ENCODE peak calls at places on chromosomes 12 and 14, in five cellular contexts. F is pancreas, Z is ovary, N is mammary epithelial cell, J is body of pancreas. E is an unnamed sample. For H3K9me3, the result is how much of the 10 kb centered on the place peaks cover.

GRCh38 chr12:111180830-111181726 is 187.8 kb downstream of the PHETA1 start:
- DNase-seq in J (peak), F (no peak), Z (peak), N (no peak), E (peak)

GRCh38 chr14:90521930-90522483 is 125.2 kb downstream of the CALM1 start:
- DNase-seq in N (no peak), Z (no peak), J (no peak), F (no peak), E (no peak)

GRCh38 chr12:43973993-43974392 is 138.1 kb downstream of the TMEM117 start:
- DNase-seq in Z (no peak), J (no peak), F (no peak), N (no peak), E (no peak)

GRCh38 chr14:70640938-70641547 is 673 bp upstream of the TTC9 start:
- DNase-seq in F (no peak), Z (no peak), N (peak), J (peak), E (peak)

GRCh38 chr12:54004063-54004840 is 4.3 kb downstream of the HOXC9 start:
- DNase-seq in N (no peak), Z (no peak), F (no peak), J (no peak), E (no peak)

GRCh38 chr14:51396222-51396815 is 156.3 kb downstream of the TMX1 start:
- DNase-seq in F (peak), N (peak), J (peak), Z (peak), E (peak)

GRCh38 chr14:41167040-41167439 is 439.6 kb upstream of the LRFN5 start:
- DNase-seq in Z (no peak), F (no peak), N (no peak), J (no peak), E (no peak)

GRCh38 chr14:45526715-45527549 is 273.9 kb upstream of the MIS18BP1 start:
- DNase-seq in J (peak), N (peak), Z (no peak), F (peak), E (no peak)

GRCh38 chr12:3311491-3312103 is 179.4 kb upstream of the PRMT8 start:
- DNase-seq in F (no peak), Z (no peak), N (peak), J (no peak), E (no peak)

GRCh38 chr14:96039633-96040311 is 610 bp downstream of the C14orf132 start:
- DNase-seq in F (no peak), J (no peak), N (no peak), Z (no peak), E (no peak)

GRCh38 chr14:95918466-95918865 is 41.8 kb downstream of the TUNAR start:
- DNase-seq in J (no peak), Z (no peak), F (no peak), N (no peak), E (no peak)

GRCh38 chr14:36852853-36853634 is 191.4 kb downstream of the PAX9 start:
- DNase-seq in Z (no peak), N (no peak), J (peak), F (no peak), E (no peak)

DNA sequence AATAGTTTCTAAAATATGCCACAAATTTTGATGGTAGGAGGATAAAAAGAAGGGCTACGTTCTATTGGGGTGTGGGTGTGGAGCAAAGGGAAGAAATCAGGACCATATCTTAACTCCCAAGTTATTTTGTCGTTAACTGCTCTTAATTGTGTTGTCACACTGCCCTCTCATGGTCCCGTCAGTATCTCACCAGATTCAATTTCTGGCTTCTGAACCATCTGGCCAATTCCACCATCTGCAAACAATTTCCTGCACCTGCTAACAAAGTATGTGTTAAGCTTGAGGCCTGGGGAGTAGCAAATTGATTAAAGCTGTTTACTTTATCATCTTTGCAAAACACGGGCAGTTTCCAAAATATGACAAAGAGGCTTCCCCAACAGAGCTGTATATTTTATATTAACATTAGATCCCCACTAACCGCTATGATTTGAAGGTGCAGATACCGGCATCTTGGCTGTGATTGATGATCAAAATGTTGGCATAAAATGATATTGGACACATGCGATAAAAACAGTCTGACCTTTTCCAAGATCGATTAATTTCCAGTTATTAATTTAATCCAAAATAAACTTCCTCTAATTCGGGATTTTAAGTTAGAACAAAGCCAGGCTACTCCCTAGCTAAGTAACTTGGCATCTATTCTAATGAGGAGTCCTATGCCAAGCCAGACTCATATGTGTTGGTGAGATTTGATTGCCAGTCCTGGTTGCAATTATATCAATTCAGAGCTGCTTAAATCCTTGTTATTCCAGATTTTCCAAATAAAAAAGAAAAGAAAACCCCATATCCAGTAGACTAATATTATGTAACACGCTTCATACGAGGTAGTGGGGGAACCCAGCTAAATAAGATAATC is 6.9 kb upstream of the DNM1L start:
- DNase-seq in Z (peak), F (peak), J (peak), N (peak), E (peak)
- TF ChIP-seq CTCF in Z (peak), F (peak), J (peak), N (peak), E (peak)

DNA sequence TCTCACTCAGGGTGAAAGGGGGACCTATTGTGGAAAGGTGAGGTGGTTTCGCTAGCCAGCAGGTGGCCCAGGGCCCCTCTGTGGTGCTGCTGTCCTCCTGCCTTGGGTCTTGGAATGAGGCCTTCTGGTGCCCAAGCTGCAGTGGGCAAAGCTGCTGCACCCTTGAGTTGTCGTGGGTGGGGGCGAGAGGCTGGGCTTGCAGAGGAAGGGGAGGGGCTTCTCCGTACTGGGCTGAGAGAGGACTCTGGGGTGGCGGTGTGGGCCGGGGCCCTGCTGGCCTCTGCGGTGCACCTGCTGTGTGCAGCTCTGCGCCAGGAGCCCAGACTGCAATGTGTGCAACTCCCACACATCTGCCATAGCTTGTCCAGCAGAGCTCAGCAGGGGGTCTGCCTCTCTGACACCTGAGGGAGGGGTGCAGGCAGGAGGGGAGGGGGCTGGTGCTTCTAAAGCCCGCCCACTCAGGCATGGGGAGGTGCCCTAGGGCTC is 145.8 kb downstream of the KIF26A start:
- DNase-seq in J (peak), F (no peak), Z (no peak), N (no peak), E (no peak)
- H3K9me3 ChIP-seq in J (under half), F (under half), Z (under half), N (half or more), E (under half)

DNA sequence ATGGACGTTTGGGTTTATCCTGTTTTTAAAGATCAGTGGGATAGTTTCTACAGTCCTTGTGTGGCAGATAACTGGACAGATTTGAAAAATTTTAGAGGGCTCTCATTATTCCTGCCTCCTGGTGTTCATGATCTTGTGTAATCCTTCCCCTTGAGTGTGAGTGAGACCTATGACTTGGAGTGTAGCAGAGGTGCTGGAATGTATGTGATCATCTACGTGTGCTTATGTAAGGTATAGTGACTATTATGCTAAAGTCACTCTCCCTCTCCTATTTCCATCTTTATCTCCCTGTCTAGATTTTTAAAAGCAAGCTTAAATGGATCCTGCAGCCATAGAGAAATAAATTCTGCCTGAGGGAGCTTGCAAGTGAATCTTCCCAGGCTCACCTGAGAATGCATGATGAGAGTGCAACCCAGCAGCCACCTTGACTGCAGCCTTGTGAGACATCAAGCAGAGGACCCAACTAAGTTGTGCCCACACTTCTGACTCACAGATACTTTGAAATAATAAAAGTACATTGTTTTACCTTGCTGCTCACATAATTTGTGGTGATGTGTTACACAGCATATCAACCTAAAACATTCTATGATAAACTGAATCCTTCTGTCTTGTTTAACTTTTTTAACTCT is 3.2 kb upstream of the OLR1 start:
- DNase-seq in Z (no peak), F (no peak), N (peak), J (no peak), E (no peak)
- TF ChIP-seq CTCF in Z (no peak), F (no peak), N (no peak), J (no peak), E (no peak)

GRCh38 chr12:132952371-132953162 is 3.5 kb downstream of the ZNF605 start:
- DNase-seq in N (no peak), J (no peak), Z (no peak), F (no peak), E (no peak)

GRCh38 chr12:132951649-132952048 is 4.5 kb downstream of the ZNF605 start:
- DNase-seq in Z (no peak), F (no peak), J (no peak), N (no peak), E (no peak)

GRCh38 chr12:132953771-132954170 is 2.3 kb downstream of the ZNF605 start:
- DNase-seq in F (no peak), J (no peak), N (no peak), Z (no peak), E (no peak)

GRCh38 chr12:132954471-132955048 is 1.5 kb downstream of the ZNF605 start:
- DNase-seq in F (no peak), N (no peak), J (no peak), Z (no peak), E (no peak)

DNA sequence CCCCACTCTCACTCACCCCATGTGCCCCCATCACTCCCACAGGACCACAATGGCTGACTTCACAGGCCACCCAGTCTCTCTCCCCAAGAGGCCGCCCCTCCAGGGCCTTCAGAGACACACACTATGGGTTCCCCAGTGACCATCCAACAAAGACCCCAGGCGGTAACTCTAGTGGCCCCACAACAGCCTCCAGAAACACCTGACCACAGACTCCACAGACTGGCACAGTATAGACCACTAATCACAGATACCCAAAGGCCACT is 3.0 kb downstream of the ZNF605 start:
- DNase-seq in J (no peak), N (no peak), Z (no peak), F (no peak), E (no peak)
- H3K9me3 ChIP-seq in J (under half), N (under half), Z (under half), F (under half), E (under half)

DNA sequence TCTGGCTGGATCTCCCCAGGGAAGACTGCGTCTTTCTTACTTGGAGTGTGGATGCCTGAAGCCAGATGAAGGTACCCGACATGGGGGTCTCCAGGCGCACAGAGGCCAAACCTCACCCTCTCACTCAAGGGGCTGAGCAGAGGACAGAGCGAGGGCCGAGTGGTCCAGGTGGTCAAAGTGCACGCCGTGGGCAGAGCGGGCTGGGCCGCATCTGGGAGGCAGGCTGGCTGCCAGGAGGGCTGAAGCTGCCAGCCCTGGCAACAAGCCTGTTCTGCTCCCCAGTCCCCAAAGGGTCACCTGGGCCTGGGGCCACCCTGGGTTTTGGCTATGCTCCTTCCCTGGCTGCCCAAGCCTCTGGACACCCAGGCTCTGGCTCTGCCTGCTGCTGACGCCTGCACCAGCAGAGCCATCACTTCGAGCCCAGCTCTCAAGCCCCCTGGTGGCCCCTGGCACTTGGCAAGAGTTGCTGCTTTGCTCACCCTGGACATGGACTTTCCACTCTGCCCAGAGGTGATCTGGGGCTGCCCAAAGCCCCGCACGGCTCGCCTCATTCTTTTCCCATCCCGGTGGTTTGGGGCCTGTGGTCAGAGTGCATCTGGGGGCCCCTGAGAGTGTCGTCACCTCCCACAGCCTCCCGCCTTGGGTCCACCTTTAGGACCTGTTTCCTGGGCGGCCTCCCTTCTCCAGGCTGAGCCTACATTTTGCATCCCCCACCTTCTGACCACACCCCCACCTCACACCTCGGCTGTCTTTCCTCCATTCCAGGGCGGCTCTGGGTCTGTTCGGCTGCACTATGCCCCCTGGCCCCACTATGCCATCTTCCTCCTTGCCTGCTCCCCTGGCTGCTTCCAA is 2.8 kb downstream of the ADSS1 start:
- DNase-seq in N (no peak), J (no peak), Z (no peak), F (no peak), E (no peak)
- TF ChIP-seq CTCF in N (no peak), J (no peak), Z (no peak), F (no peak), E (no peak)

DNA sequence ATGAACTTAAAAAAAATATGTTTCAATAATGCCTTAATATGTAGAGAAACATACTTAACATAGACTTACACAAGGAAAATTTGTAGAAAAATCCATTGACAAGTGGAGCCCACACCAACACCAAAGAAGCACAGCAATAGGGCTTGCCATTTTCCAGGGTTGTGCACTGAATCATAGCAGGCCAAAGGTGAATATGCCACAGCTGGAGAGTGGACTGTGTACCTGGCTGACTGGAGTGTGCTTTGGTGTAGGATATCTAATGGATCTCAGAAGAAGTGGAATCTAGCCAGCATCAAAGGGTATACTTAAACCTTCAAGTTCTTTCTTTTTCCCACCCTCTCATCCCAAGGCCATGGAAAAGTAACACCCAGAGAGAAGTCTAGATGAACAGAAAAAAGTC is 4.8 kb downstream of the RPL10L start:
- DNase-seq in N (no peak), J (no peak), F (no peak), Z (no peak), E (no peak)
- H3K9me3 ChIP-seq in N (under half), J (under half), F (under half), Z (under half), E (under half)

GRCh38 chr14:26004342-26004741 is 593.5 kb downstream of the NOVA1 start:
- DNase-seq in Z (no peak), F (no peak), J (no peak), N (no peak), E (no peak)

GRCh38 chr14:26008290-26008689 is 589.5 kb downstream of the NOVA1 start:
- DNase-seq in J (no peak), F (no peak), Z (no peak), N (no peak), E (no peak)
- TF ChIP-seq CTCF in J (no peak), F (no peak), Z (no peak), N (no peak), E (no peak)

E was measured in prostate gland.